ENCODE peak calls at places on chromosomes 11 and 22, in eight cellular contexts. One of them, this sample, is unnamed.
A peak's percentile ranks its signal among the peaks of the same experiment; 100 is the strongest.

GRCh38 chr22:48084041-48084748 is 1321.7 kb downstream of the TBC1D22A start:
- DNase-seq in amygdala: no peak
- DNase-seq in NCI-H460: no peak
- DNase-seq in AG04449: no peak
- DNase-seq in DMS53: no peak
- DNase-seq in NCI-H1694 treated with DMSO at 0.1 percent for 48 hours: no peak
- DNase-seq in M059J: no peak
- DNase-seq in RPMI8226: peak; percentile 71
- DNase-seq in this sample: no peak

GRCh38 chr11:122215244-122215992 is 99.4 kb upstream of the BLID start:
- DNase-seq in NCI-H460: peak; percentile 34
- DNase-seq in M059J: peak; percentile 97
- DNase-seq in NCI-H1694 treated with DMSO at 0.1 percent for 48 hours: no peak
- DNase-seq in AG04449: peak; percentile 96
- DNase-seq in RPMI8226: peak; percentile 54
- DNase-seq in amygdala: peak; percentile 27
- DNase-seq in DMS53: peak; percentile 68
- DNase-seq in this sample: peak; percentile 49

GRCh38 chr11:96256213-96256580 is 86.8 kb downstream of the MAML2 start:
- DNase-seq in amygdala: no peak
- DNase-seq in DMS53: no peak
- DNase-seq in M059J: no peak
- DNase-seq in NCI-H1694 treated with DMSO at 0.1 percent for 48 hours: no peak
- DNase-seq in RPMI8226: no peak
- DNase-seq in NCI-H460: no peak
- DNase-seq in AG04449: no peak
- DNase-seq in this sample: no peak

GRCh38 chr11:115990004-115990447 is 485.8 kb upstream of the CADM1 start:
- DNase-seq in amygdala: no peak
- DNase-seq in NCI-H1694 treated with DMSO at 0.1 percent for 48 hours: no peak
- DNase-seq in AG04449: no peak
- DNase-seq in DMS53: peak; percentile 46
- DNase-seq in RPMI8226: peak; percentile 38
- DNase-seq in M059J: no peak
- DNase-seq in NCI-H460: no peak
- DNase-seq in this sample: no peak

GRCh38 chr11:67630230-67630942 is 649 bp upstream of the NUDT8 start:
- DNase-seq in NCI-H460: peak; percentile 95
- DNase-seq in M059J: peak; percentile 95
- DNase-seq in DMS53: peak; percentile 100
- DNase-seq in NCI-H1694 treated with DMSO at 0.1 percent for 48 hours: peak; percentile 81
- DNase-seq in AG04449: peak; percentile 38
- DNase-seq in RPMI8226: peak; percentile 100
- DNase-seq in amygdala: peak; percentile 93
- DNase-seq in this sample: peak; percentile 96

GRCh38 chr22:27116295-27116694 is 458.9 kb downstream of the MIAT start:
- DNase-seq in NCI-H1694 treated with DMSO at 0.1 percent for 48 hours: no peak
- DNase-seq in AG04449: no peak
- DNase-seq in M059J: peak; percentile 74
- DNase-seq in NCI-H460: no peak
- DNase-seq in amygdala: no peak
- DNase-seq in DMS53: no peak
- DNase-seq in RPMI8226: no peak
- DNase-seq in this sample: no peak

GRCh38 chr11:103863497-103863896 is 172.9 kb upstream of the DDI1 start:
- DNase-seq in AG04449: peak; percentile 40
- DNase-seq in M059J: peak; percentile 22
- DNase-seq in NCI-H460: no peak
- DNase-seq in NCI-H1694 treated with DMSO at 0.1 percent for 48 hours: no peak
- DNase-seq in RPMI8226: no peak
- DNase-seq in DMS53: no peak
- DNase-seq in amygdala: no peak
- DNase-seq in this sample: no peak

GRCh38 chr11:44765026-44765595 is 38.3 kb downstream of the TSPAN18 start:
- DNase-seq in amygdala: no peak
- DNase-seq in DMS53: no peak
- DNase-seq in NCI-H460: no peak
- DNase-seq in AG04449: no peak
- DNase-seq in NCI-H1694 treated with DMSO at 0.1 percent for 48 hours: no peak
- DNase-seq in M059J: no peak
- DNase-seq in RPMI8226: no peak
- DNase-seq in this sample: no peak

GRCh38 chr11:73269353-73270088 is 2.6 kb upstream of the P2RY6 start:
- DNase-seq in NCI-H460: no peak
- DNase-seq in DMS53: peak; percentile 81
- DNase-seq in NCI-H1694 treated with DMSO at 0.1 percent for 48 hours: no peak
- DNase-seq in AG04449: no peak
- DNase-seq in RPMI8226: peak; percentile 39
- DNase-seq in M059J: no peak
- DNase-seq in amygdala: no peak
- DNase-seq in this sample: no peak

GRCh38 chr11:103548838-103549237 is 439.6 kb downstream of the DYNC2H1 start:
- DNase-seq in AG04449: no peak
- DNase-seq in RPMI8226: no peak
- DNase-seq in NCI-H460: no peak
- DNase-seq in amygdala: no peak
- DNase-seq in DMS53: no peak
- DNase-seq in NCI-H1694 treated with DMSO at 0.1 percent for 48 hours: no peak
- DNase-seq in M059J: no peak
- DNase-seq in this sample: no peak

GRCh38 chr22:46563381-46564083 is 26.1 kb upstream of the CELSR1 start:
- DNase-seq in M059J: peak; percentile 29
- DNase-seq in AG04449: no peak
- DNase-seq in amygdala: no peak
- DNase-seq in NCI-H460: peak; percentile 54
- DNase-seq in RPMI8226: peak; percentile 88
- DNase-seq in NCI-H1694 treated with DMSO at 0.1 percent for 48 hours: peak; percentile 93
- DNase-seq in DMS53: peak; percentile 85
- DNase-seq in this sample: no peak

GRCh38 chr22:45296628-45297297 is 12.0 kb downstream of the UPK3A start:
- DNase-seq in amygdala: no peak
- DNase-seq in M059J: no peak
- DNase-seq in AG04449: no peak
- DNase-seq in NCI-H460: no peak
- DNase-seq in RPMI8226: no peak
- DNase-seq in DMS53: no peak
- DNase-seq in NCI-H1694 treated with DMSO at 0.1 percent for 48 hours: no peak
- DNase-seq in this sample: no peak

GRCh38 chr11:11946180-11946579 is 62.2 kb downstream of the DKK3 start:
- DNase-seq in NCI-H1694 treated with DMSO at 0.1 percent for 48 hours: no peak
- DNase-seq in AG04449: peak; percentile 34
- DNase-seq in M059J: peak; percentile 72
- DNase-seq in amygdala: no peak
- DNase-seq in DMS53: no peak
- DNase-seq in RPMI8226: no peak
- DNase-seq in NCI-H460: no peak
- DNase-seq in this sample: no peak

GRCh38 chr11:120527111-120527748 is 15.7 kb downstream of the GRIK4 start:
- DNase-seq in AG04449: no peak
- DNase-seq in amygdala: no peak
- DNase-seq in M059J: peak; percentile 45
- DNase-seq in NCI-H460: no peak
- DNase-seq in NCI-H1694 treated with DMSO at 0.1 percent for 48 hours: peak; percentile 20
- DNase-seq in RPMI8226: no peak
- DNase-seq in DMS53: no peak
- DNase-seq in this sample: no peak